ENCODE peak calls at places on chromosomes 1 and 21, in nine cellular contexts. Y is IMR-90; T is mesothelial cell of epicardium; I is OCI-LY7; H is T-helper 17 cell; N is choroid plexus epithelial cell; W is stimulated activated CD4-positive, alpha-beta T cell treated with anti-CD3 and anti-CD28 coated beads, Interleukin-2, amount 100 ng/mL, for 48 hours; U is AG08395; Q is AG08396. G is an unnamed sample.

GRCh38 chr1:200388791-200389190 is 21.0 kb downstream of the ZNF281 start:
- DNase-seq in Y (no peak), T (no peak), I (no peak), H (no peak), N (no peak), W (no peak), U (no peak), Q (no peak), G (no peak)

GRCh38 chr1:242811092-242811840 is 286.8 kb upstream of the PLD5 start:
- DNase-seq in Y (no peak), T (no peak), I (no peak), H (no peak), N (no peak), W (no peak), U (no peak), Q (no peak), G (no peak)

GRCh38 chr1:151611288-151611790 is 511 bp upstream of the SNX27 start:
- DNase-seq in Y (peak), T (no peak), I (no peak), H (no peak), N (peak), W (no peak), U (peak), Q (peak), G (no peak)

GRCh38 chr1:94160811-94161210 is 39.9 kb upstream of the ABCA4 start:
- DNase-seq in Y (peak), T (no peak), I (no peak), H (no peak), N (peak), W (no peak), U (peak), Q (peak), G (peak)

GRCh38 chr1:20472860-20473711 is 12.9 kb downstream of the CAMK2N1 start:
- DNase-seq in Y (peak), T (peak), I (peak), H (no peak), N (peak), W (no peak), U (peak), Q (peak), G (no peak)

GRCh38 chr1:197955486-197956394 is 38.6 kb downstream of the LHX9 start:
- DNase-seq in Y (peak), T (no peak), I (no peak), H (no peak), N (peak), W (no peak), U (no peak), Q (no peak), G (no peak)

GRCh38 chr1:157448666-157449065 is 103.6 kb downstream of the FCRL5 start:
- DNase-seq in Y (no peak), T (no peak), I (no peak), H (no peak), N (no peak), W (no peak), U (no peak), Q (no peak), G (no peak)

GRCh38 chr1:8266436-8267165 is 51.3 kb upstream of the SLC45A1 start:
- DNase-seq in Y (no peak), T (no peak), I (no peak), H (no peak), N (no peak), W (no peak), U (no peak), Q (no peak), G (no peak)

GRCh38 chr1:85202092-85202863 is 1.5 kb upstream of the SYDE2 start:
- DNase-seq in Y (no peak), T (no peak), I (no peak), H (no peak), N (peak), W (no peak), U (no peak), Q (no peak), G (no peak)

GRCh38 chr21:45475797-45476570 is 66.3 kb downstream of the SLC19A1 start:
- DNase-seq in Y (no peak), T (no peak), I (no peak), H (no peak), N (no peak), W (no peak), U (no peak), Q (no peak), G (no peak)

GRCh38 chr1:2610036-2610720 is 22.6 kb downstream of the MMEL1 start:
- DNase-seq in Y (no peak), T (no peak), I (no peak), H (no peak), N (no peak), W (no peak), U (no peak), Q (no peak), G (no peak)

G was measured in pulmonary artery endothelial cell.